ENCODE peak calls at places on chromosomes 6 and 20, in four cellular contexts. H is H7; B is stimulated activated CD4-positive, alpha-beta T cell treated with anti-CD3 and anti-CD28 coated beads, Interleukin-4, amount 100 ng/mL, for 24 hours; E is NCI-H2171 treated with DMSO at 0.1 percent for 48 hours. Z is an unnamed sample.
A peak's percentile ranks its signal among the peaks of the same experiment; 100 is the strongest.

GRCh38 chr20:23880426-23880825 is 878 bp upstream of the CST5 start:
- DNase-seq in B (no peak), E (no peak), H (no peak), Z (no peak)

GRCh38 chr6:16698163-16698533 is 63.1 kb downstream of the ATXN1 start:
- DNase-seq in E (no peak), B (peak; percentile 17), H (no peak), Z (no peak)

GRCh38 chr6:145893586-145893985 is 70.6 kb downstream of the SHPRH start:
- DNase-seq in H (no peak), E (no peak), B (no peak), Z (no peak)

GRCh38 chr6:140909156-140909555 is 1223.6 kb upstream of the GJE1 start:
- DNase-seq in B (no peak), E (no peak), H (no peak), Z (no peak)

GRCh38 chr6:161507375-161507774 is 233.5 kb upstream of the AGPAT4 start:
- DNase-seq in E (no peak), H (no peak), B (no peak), Z (no peak)

GRCh38 chr6:1778693-1779235 is 169.0 kb downstream of the FOXC1 start:
- DNase-seq in E (no peak), B (no peak), H (no peak), Z (no peak)

GRCh38 chr6:148857817-148858390 is 111.1 kb downstream of the UST start:
- DNase-seq in B (no peak), H (no peak), E (no peak), Z (no peak)

GRCh38 chr20:51428451-51429143 is 113.9 kb downstream of the NFATC2 start:
- DNase-seq in E (no peak), B (no peak), H (peak; percentile 70), Z (peak; percentile 73)

GRCh38 chr20:44928595-44928994 is 18.7 kb downstream of the PABPC1L start:
- DNase-seq in E (no peak), H (no peak), B (no peak), Z (no peak)

GRCh38 chr20:21526776-21527175 is 12.9 kb upstream of the NKX2-2 start:
- DNase-seq in E (peak; percentile 11), B (no peak), H (no peak), Z (no peak)

GRCh38 chr6:13119549-13119948 is 208.8 kb downstream of the TBC1D7 start:
- DNase-seq in B (no peak), H (no peak), E (no peak), Z (no peak)

GRCh38 chr6:999552-999951 is 306.6 kb upstream of the EXOC2 start:
- DNase-seq in H (no peak), B (no peak), E (no peak), Z (no peak)

GRCh38 chr6:142361765-142362540 is 60.1 kb downstream of the ADGRG6 start:
- DNase-seq in H (no peak), B (no peak), E (no peak), Z (no peak)

GRCh38 chr6:8085053-8085511 is 17.3 kb downstream of the EEF1E1 start:
- DNase-seq in H (no peak), E (no peak), B (no peak), Z (no peak)

GRCh38 chr6:156628805-156629204 is 148.4 kb upstream of the ARID1B start:
- DNase-seq in H (no peak), E (no peak), B (no peak), Z (no peak)

GRCh38 chr6:90860822-90861601 is 274.1 kb upstream of the MAP3K7 start:
- DNase-seq in H (no peak), E (peak; percentile 25), B (no peak), Z (no peak)

GRCh38 chr6:134238960-134239795 is 78.7 kb downstream of the SGK1 start:
- DNase-seq in H (no peak), B (no peak), E (peak; percentile 6), Z (no peak)

GRCh38 chr6:14921170-14921569 is 324.7 kb upstream of the JARID2 start:
- DNase-seq in H (no peak), B (no peak), E (no peak), Z (peak; percentile 92)

GRCh38 chr20:62501801-62502495 is 26.2 kb upstream of the GATA5 start:
- DNase-seq in E (no peak), H (no peak), B (peak; percentile 84), Z (no peak)

GRCh38 chr6:25215881-25216280 is 63.3 kb upstream of the CARMIL1 start:
- DNase-seq in B (no peak), H (no peak), E (no peak), Z (no peak)

GRCh38 chr6:64831680-64832079 is 875.3 kb downstream of the EYS start:
- DNase-seq in H (no peak), B (no peak), E (no peak), Z (no peak)

GRCh38 chr6:31304683-31305082 is 32.8 kb upstream of the HLA-C start:
- DNase-seq in E (no peak), B (no peak), H (no peak), Z (no peak)

GRCh38 chr6:149934249-149935156 is 7.3 kb upstream of the ULBP2 start:
- DNase-seq in H (no peak), E (peak; percentile 69), B (peak; percentile 78), Z (no peak)

GRCh38 chr6:121305957-121306607 is 28.2 kb downstream of the TBC1D32 start:
- DNase-seq in B (no peak), H (no peak), E (peak; percentile 55), Z (no peak)

GRCh38 chr20:10558635-10559187 is 115.1 kb downstream of the JAG1 start:
- DNase-seq in B (peak; percentile 26), H (no peak), E (no peak), Z (no peak)

GRCh38 chr20:17971571-17972013 is 2.8 kb downstream of the MGME1 start:
- DNase-seq in H (peak; percentile 54), E (peak; percentile 18), B (no peak), Z (no peak)

GRCh38 chr6:147615659-147616456 is 107.4 kb downstream of the SAMD5 start:
- DNase-seq in E (no peak), H (no peak), B (no peak), Z (no peak)

GRCh38 chr6:1263039-1263849 is 48.7 kb upstream of the FOXQ1 start:
- DNase-seq in E (no peak), B (no peak), H (peak; percentile 53), Z (no peak)

GRCh38 chr6:134517145-134517658 is 199.3 kb upstream of the SGK1 start:
- DNase-seq in E (peak; percentile 26), B (no peak), H (peak; percentile 19), Z (peak; percentile 77)

GRCh38 chr6:155219858-155220301 is 43.9 kb upstream of the CLDN20 start:
- DNase-seq in H (no peak), B (no peak), E (no peak), Z (no peak)

GRCh38 chr6:133741375-133741861 is 147.5 kb upstream of the TCF21 start:
- DNase-seq in H (no peak), E (peak; percentile 100), B (no peak), Z (no peak)

GRCh38 chr6:138467901-138468300 is 31.4 kb downstream of the NHSL1 start:
- DNase-seq in E (no peak), H (no peak), B (no peak), Z (no peak)

GRCh38 chr6:108947114-108947854 is 99.1 kb downstream of the ARMC2 start:
- DNase-seq in B (no peak), E (peak; percentile 26), H (no peak), Z (no peak)

GRCh38 chr6:16751251-16751946 is 9.9 kb downstream of the ATXN1 start:
- DNase-seq in H (no peak), E (no peak), B (no peak), Z (no peak)

GRCh38 chr6:166683477-166683876 is 56.4 kb upstream of the RPS6KA2 start:
- DNase-seq in H (no peak), E (no peak), B (no peak), Z (no peak)

GRCh38 chr6:32700391-32701040 is 34.1 kb upstream of the HLA-DQB1 start:
- DNase-seq in B (peak; percentile 26), H (peak; percentile 75), E (peak; percentile 45), Z (no peak)

Z was measured in spleen.